ENCODE peak calls at places on chromosomes 11 and 22, in five cellular contexts. G, M, Q, A and J are unnamed samples.
A peak's percentile ranks its signal among the peaks of the same experiment; 100 is the strongest.

GRCh38 chr11:291281-292210 is 2.6 kb downstream of the PGGHG start:
- DNase-seq in G (peak; percentile 48), M (no peak), Q (no peak), A (no peak), J (no peak)

GRCh38 chr11:2787816-2788750 is 88.3 kb upstream of the KCNQ1OT1 start:
- DNase-seq in G (peak; percentile 21), M (no peak), Q (no peak), A (no peak), J (peak; percentile 15)

GRCh38 chr22:18091916-18092526 is 14.2 kb downstream of the PEX26 start:
- DNase-seq in G (peak; percentile 76), M (no peak), Q (no peak), A (peak; percentile 43), J (no peak)

GRCh38 chr11:20084921-20085814 is 75.1 kb downstream of the DBX1 start:
- DNase-seq in G (no peak), M (no peak), Q (no peak), A (no peak), J (no peak)

GRCh38 chr11:121391914-121392313 is 60.2 kb upstream of the SORL1 start:
- DNase-seq in G (no peak), M (no peak), Q (no peak), A (no peak), J (no peak)

GRCh38 chr22:45997775-45998637 is 21.0 kb upstream of the WNT7B start:
- DNase-seq in G (peak; percentile 36), M (no peak), Q (no peak), A (no peak), J (no peak)

GRCh38 chr11:130001491-130002351 is 914 bp downstream of the PRDM10 start:
- DNase-seq in G (no peak), M (no peak), Q (peak; percentile 14), A (peak; percentile 25), J (peak; percentile 75)

GRCh38 chr11:18706330-18707243 is 8.0 kb downstream of the TMEM86A start:
- DNase-seq in G (peak; percentile 53), M (no peak), Q (peak; percentile 37), A (no peak), J (no peak)

GRCh38 chr22:49433717-49434611 is 393.7 kb downstream of the BRD1 start:
- DNase-seq in G (no peak), M (no peak), Q (no peak), A (no peak), J (no peak)
- TF ChIP-seq CTCF in G (no peak), M (no peak), Q (no peak), A (no peak), J (no peak)

GRCh38 chr11:104905271-104905670 is 7.0 kb upstream of the CASP12 start:
- DNase-seq in G (no peak), M (no peak), Q (no peak), A (no peak), J (no peak)
- TF ChIP-seq CTCF in G (no peak), M (peak; percentile 11), Q (no peak), A (no peak), J (no peak)

DNA sequence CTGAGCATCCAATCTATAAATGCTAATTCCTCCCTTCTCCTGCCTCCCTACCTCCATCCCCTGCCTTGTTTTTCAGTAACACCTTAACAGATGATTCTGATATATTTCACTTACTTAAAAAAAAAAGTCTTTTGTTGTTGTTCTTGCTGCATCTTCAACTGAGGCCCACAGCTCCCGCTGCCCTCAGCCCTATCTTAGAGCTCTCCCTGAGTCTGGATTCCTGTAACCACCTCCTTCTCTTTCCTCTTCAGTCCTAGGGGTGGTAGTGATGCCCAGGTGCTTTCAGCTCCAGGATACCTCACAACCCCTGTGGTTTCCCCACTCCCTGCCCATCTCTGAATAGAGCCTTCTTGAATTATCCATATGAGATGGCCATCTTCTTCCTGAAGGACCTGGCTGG is 3.7 kb upstream of the KCNE3 start:
- DNase-seq in G (no peak), M (no peak), Q (no peak), A (no peak), J (no peak)
- TF ChIP-seq CTCF in G (no peak), M (no peak), Q (no peak), A (no peak), J (no peak)

GRCh38 chr11:1505480-1505879 is 18.9 kb upstream of the MOB2 start:
- DNase-seq in G (no peak), M (no peak), Q (no peak), A (no peak), J (no peak)
- TF ChIP-seq CTCF in G (no peak), M (no peak), Q (no peak), A (no peak), J (no peak)

DNA sequence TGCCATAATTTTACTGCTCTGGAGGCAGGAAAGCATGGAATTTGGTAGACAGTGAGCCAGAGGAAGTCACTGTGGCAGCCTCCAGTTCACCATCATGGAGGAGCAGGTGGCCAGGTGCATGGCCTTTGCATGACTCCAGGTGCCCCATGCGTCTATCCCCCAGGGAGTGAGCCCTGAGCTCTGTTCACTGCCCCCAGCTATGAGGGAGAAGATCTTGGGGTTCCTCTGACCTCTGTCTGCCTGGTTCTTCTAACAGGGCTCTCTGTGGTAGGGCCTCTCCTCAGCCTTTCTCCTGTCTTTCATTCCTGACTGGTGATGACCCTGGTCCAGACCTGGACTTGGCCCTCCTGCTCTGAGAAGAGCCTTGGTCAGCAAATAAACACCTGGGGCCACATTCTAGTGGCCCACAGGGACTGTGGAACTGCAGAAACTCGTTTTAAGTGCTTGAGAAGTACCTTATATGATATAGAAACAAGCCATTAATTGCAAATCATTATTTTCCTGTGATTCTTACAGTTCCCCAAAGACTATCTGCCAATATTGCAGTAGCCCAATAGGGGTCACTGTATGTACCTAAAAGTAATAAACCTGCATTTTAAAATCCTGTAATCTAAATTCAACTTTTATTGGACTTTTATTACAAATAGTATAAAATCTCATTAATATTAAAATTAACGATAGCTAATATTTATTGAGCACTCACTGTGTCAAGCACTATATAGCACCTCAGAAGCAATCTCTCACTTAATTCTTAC is 120.0 kb upstream of the SYT13 start:
- DNase-seq in G (no peak), M (no peak), Q (no peak), A (peak; percentile 23), J (no peak)
- TF ChIP-seq CTCF in G (no peak), M (peak; percentile 51), Q (no peak), A (peak; percentile 46), J (peak; percentile 51)

DNA sequence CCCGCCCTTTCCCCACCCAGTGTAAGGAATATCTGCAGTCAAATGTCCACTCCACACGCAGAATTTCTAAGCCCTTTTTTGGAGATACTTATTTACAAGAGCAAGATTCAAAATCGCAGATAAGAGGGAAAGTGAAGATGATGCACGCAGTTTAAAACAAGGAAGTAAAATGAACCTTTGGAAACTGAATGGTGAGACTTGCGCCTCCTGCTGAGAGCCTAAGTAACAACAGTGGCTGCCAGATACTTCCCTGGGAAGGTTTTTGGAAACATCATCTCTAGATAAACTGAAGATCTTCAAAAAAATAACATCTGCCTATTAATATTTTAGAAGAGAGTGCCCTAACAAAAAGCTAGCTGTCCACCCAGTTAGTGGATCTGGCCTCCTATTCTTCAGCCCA is 963.1 kb upstream of the FAT3 start:
- DNase-seq in G (no peak), M (no peak), Q (no peak), A (no peak), J (no peak)
- TF ChIP-seq CTCF in G (no peak), M (no peak), Q (no peak), A (no peak), J (no peak)

GRCh38 chr11:1484061-1484671 is 2.4 kb downstream of the MOB2 start:
- DNase-seq in G (peak; percentile 18), M (no peak), Q (no peak), A (no peak), J (no peak)

GRCh38 chr11:1483445-1483961 is 3.1 kb downstream of the MOB2 start:
- DNase-seq in G (peak; percentile 8), M (no peak), Q (no peak), A (no peak), J (no peak)

GRCh38 chr11:1481483-1481825 is 5.1 kb downstream of the MOB2 start:
- DNase-seq in G (no peak), M (no peak), Q (no peak), A (no peak), J (no peak)

GRCh38 chr11:1481861-1482441 is 4.6 kb downstream of the MOB2 start:
- DNase-seq in G (peak; percentile 14), M (no peak), Q (no peak), A (no peak), J (no peak)

GRCh38 chr11:1482581-1483444 is 3.8 kb downstream of the MOB2 start:
- DNase-seq in G (peak; percentile 26), M (no peak), Q (no peak), A (no peak), J (no peak)
- TF ChIP-seq CTCF in G (no peak), M (no peak), Q (no peak), A (no peak), J (no peak)

GRCh38 chr11:107331728-107332127 is 125.9 kb downstream of the CWF19L2 start:
- DNase-seq in G (no peak), M (no peak), Q (no peak), A (no peak), J (no peak)
- TF ChIP-seq CTCF in G (no peak), M (no peak), Q (no peak), A (no peak), J (no peak)

DNA sequence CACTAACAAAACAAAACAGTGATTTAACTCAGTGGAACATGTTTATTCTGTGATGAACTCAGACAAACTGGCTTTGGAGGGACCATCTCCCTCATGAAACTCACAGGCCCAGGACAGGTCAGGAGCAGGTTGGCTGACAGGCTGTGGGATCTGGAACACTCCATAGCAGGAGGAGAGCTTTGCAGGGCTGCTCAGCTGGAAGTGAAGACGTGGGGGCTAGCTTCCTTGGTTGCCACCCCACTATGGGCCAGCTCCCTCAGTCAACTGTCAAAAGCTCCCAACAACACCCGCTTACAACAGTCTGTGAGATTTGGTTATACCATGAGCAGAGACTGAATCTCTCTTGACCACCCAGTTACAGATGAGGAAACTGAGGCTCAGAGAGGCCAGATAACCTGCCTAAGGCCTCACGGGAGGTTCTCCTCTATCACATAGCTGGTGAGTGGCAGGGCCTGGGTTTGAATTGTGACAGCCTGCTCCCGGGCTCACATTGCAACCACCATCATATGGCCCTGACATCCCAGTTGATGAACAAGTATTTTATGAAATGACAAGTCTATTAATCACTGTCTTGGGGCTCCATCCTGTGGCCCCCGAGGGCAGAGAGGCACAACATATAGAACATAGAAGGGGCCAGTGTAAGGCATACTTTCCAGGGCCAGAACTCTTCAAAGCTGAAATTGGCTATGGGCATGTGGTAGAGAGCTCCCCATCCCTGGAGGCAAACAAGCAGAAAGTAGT is 473.4 kb downstream of the MN1 start:
- DNase-seq in G (no peak), M (no peak), Q (no peak), A (no peak), J (no peak)
- TF ChIP-seq CTCF in G (no peak), M (peak; percentile 16), Q (no peak), A (no peak), J (no peak)